ENCODE peak calls at places on chromosomes 6 and 20, in nine cellular contexts. G is A549, U is ovary, Q is MM.1S, F is left lung, P is cardiac muscle cell, X is brain microvascular endothelial cell, J is endothelial cell of umbilical vein, H is Peyer's patch. B is an unnamed sample.

GRCh38 chr6:42158011-42158410 is 15.2 kb upstream of the GUCA1A start:
- DNase-seq in G (no peak), U (no peak), Q (no peak), F (no peak), P (peak; percentile 11), X (no peak), J (no peak), H (no peak), B (no peak)

GRCh38 chr6:21384211-21384610 is 209.3 kb upstream of the SOX4 start:
- DNase-seq in G (peak; percentile 26), U (no peak), Q (no peak), F (no peak), P (peak; percentile 26), X (no peak), J (no peak), H (no peak), B (no peak)

GRCh38 chr20:17549131-17549530 is 18.0 kb upstream of the BFSP1 start:
- DNase-seq in G (no peak), U (no peak), Q (no peak), F (no peak), P (no peak), X (no peak), J (no peak), H (no peak), B (no peak)

GRCh38 chr6:119385994-119386393 is 36.4 kb upstream of the MAN1A1 start:
- DNase-seq in G (no peak), U (no peak), Q (no peak), F (no peak), P (no peak), X (no peak), J (no peak), H (no peak), B (no peak)

GRCh38 chr6:129694036-129694435 is 15.9 kb downstream of the ARHGAP18 start:
- DNase-seq in G (no peak), U (no peak), Q (no peak), F (no peak), P (no peak), X (no peak), J (no peak), H (no peak), B (no peak)

GRCh38 chr6:137740967-137741761 is 125.9 kb upstream of the TNFAIP3 start:
- DNase-seq in G (no peak), U (no peak), Q (no peak), F (no peak), P (no peak), X (no peak), J (no peak), H (no peak), B (no peak)

GRCh38 chr20:47799116-47799715 is 13.9 kb upstream of the SULF2 start:
- DNase-seq in G (no peak), U (no peak), Q (no peak), F (no peak), P (peak; percentile 44), X (no peak), J (peak; percentile 66), H (no peak), B (no peak)

GRCh38 chr6:18216411-18216810 is 47.9 kb downstream of the DEK start:
- DNase-seq in G (no peak), U (no peak), Q (no peak), F (no peak), P (peak; percentile 26), X (peak; percentile 79), J (no peak), H (no peak), B (no peak)

GRCh38 chr6:150813993-150814359 is 51.5 kb upstream of the MTHFD1L start:
- DNase-seq in G (peak; percentile 58), U (no peak), Q (no peak), F (no peak), P (no peak), X (no peak), J (peak; percentile 22), H (no peak), B (no peak)

GRCh38 chr6:34318492-34319470 is 70.0 kb upstream of the SMIM29 start:
- DNase-seq in G (no peak), U (no peak), Q (peak; percentile 16), F (no peak), P (peak; percentile 31), X (no peak), J (no peak), H (no peak), B (no peak)

GRCh38 chr6:168628732-168629245 is 187.8 kb downstream of the SMOC2 start:
- DNase-seq in G (no peak), U (no peak), Q (no peak), F (peak; percentile 77), P (no peak), X (no peak), J (no peak), H (no peak), B (no peak)

GRCh38 chr6:89369009-89369408 is 16.5 kb upstream of the UBE2J1 start:
- DNase-seq in G (peak; percentile 24), U (peak; percentile 71), Q (peak; percentile 42), F (no peak), P (peak; percentile 65), X (peak; percentile 47), J (peak; percentile 62), H (peak; percentile 67), B (no peak)

DNA sequence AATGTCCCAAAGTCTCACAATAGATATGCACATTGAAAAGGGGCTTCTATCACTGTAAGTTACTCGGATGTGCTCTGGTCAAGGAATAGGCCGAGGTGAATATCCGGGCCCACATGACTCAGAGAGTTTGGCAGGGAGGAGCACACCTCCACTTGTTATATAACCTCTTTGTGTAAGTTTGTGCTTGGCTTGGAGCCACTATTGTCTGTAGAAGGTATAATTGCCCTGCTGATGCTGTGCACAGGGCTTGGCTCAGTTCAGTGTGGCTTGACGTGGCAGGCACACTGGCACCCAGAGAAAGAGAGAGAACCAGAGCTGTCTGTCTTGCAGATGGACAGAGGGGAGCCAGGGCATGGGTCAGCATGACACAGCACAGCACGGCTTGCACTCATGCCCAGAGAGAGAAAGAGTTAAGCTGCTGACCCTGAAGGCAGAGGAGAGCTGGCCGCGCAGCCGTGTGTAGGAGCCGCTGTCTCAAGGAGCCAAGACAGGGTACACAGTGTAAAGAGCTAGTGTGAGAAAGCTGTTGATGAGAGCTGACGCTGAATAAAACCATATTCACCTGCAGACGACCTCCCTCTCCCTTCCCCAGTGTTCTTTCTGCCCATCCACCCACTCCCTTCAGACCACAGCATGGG is 482.5 kb downstream of the C6orf118 start:
- DNase-seq in G (peak; percentile 3), U (no peak), Q (no peak), F (no peak), P (no peak), X (no peak), J (no peak), H (no peak), B (no peak)
- H3K4me3 ChIP-seq in G (no peak overlapping the region), U (no peak overlapping the region), Q (no peak overlapping the region), F (no peak overlapping the region), P (no peak overlapping the region), X (no peak overlapping the region), J (no peak overlapping the region), H (no peak overlapping the region), B (no peak overlapping the region)

DNA sequence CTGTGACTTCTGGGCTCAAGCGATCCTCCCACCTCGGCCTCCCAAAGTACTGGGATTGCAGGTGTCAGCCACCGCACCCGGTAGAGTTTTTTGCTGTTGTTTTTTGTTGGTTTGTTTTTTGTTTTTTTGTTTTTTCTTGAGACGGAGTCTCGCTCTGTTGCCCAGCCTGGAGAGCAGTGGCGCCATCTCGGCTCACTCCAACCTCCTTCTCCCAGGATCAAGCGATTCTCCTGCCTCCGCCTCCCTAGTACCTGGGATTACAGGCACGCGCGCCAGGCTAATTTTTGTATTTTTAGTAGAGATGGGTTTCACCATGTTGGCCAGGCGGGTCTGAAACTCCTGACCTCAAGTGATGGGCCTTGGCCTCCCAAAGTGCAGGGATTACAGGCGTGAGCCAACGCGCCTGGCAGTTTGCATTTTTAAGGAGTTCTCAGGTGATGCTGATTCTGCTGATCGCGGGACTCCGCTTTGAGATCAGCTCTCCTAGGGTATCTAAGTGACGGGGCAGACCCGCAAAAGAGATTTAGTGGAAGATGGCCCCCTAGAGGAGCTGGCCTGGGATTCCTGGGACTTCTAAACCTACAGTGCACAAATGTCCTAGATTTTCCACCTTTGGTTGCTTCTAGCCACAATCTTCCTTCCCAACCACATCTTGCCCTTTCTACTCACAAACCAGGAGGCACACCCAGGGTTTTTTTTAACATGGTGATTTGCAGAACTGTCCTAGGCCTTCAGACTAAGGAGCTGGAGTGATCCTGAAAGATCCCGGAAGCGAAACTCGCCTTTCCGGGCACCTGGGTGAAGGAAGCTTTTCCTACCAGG is 45.2 kb downstream of the DPPA5 start:
- DNase-seq in G (peak; percentile 35), U (no peak), Q (no peak), F (no peak), P (peak; percentile 40), X (peak; percentile 4), J (peak; percentile 4), H (no peak), B (peak; percentile 42)
- TF ChIP-seq CTCF in G (no peak), U (no peak), Q (no peak), F (no peak), P (peak; percentile 40), X (peak; percentile 51), J (no peak), H (no peak), B (peak; percentile 59)

DNA sequence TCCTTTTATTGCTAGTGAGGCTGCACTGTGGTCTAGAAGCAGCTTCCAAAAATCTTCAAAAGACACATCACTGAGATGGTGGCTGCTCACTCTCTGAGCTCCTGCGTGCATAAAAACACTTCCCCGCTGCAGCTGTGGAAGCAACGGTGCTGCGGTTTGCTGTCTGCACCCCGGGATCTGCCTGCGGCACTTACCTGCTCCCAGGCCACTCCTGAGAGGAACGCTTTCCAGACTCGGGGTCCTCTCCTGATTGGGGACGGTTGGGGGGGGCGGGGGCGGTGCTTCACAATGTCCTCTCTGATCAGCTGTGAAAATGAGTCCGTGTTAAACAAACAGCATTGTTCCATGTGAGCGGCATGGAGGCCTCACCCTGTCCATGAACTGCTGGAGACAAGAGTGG is 77.8 kb downstream of the TMEM242 start:
- DNase-seq in G (no peak), U (peak; percentile 21), Q (no peak), F (no peak), P (no peak), X (no peak), J (no peak), H (no peak), B (no peak)
- H3K27ac ChIP-seq in G (no peak overlapping the region), U (no peak overlapping the region), Q (no peak overlapping the region), F (no peak overlapping the region), P (no peak overlapping the region), X (no peak overlapping the region), J (no peak overlapping the region), H (no peak overlapping the region), B (no peak overlapping the region)

GRCh38 chr6:106094964-106095335 is 8.8 kb downstream of the PRDM1 start:
- DNase-seq in G (no peak), U (no peak), Q (peak; percentile 39), F (no peak), P (no peak), X (no peak), J (no peak), H (no peak), B (no peak)

GRCh38 chr6:106087548-106088325 is 1.6 kb downstream of the PRDM1 start:
- DNase-seq in G (no peak), U (no peak), Q (peak; percentile 21), F (no peak), P (peak; percentile 62), X (peak; percentile 37), J (peak; percentile 55), H (no peak), B (no peak)

GRCh38 chr6:106094261-106094963 is 8.3 kb downstream of the PRDM1 start:
- DNase-seq in G (no peak), U (no peak), Q (peak; percentile 44), F (no peak), P (no peak), X (no peak), J (no peak), H (no peak), B (no peak)

GRCh38 chr6:106089981-106090380 is 3.8 kb downstream of the PRDM1 start:
- DNase-seq in G (no peak), U (no peak), Q (peak; percentile 66), F (no peak), P (peak; percentile 42), X (no peak), J (no peak), H (no peak), B (no peak)

GRCh38 chr6:106092279-106092678 is 6.1 kb downstream of the PRDM1 start:
- DNase-seq in G (no peak), U (no peak), Q (peak; percentile 48), F (no peak), P (no peak), X (no peak), J (no peak), H (no peak), B (no peak)
- H3K4me3 ChIP-seq in G (no peak overlapping the region), U (no peak overlapping the region), Q (peak overlapping the region; percentile 95), F (no peak overlapping the region), P (no peak overlapping the region), X (no peak overlapping the region), J (no peak overlapping the region), H (no peak overlapping the region), B (no peak overlapping the region)

B was measured in DND-41.